ENCODE peak calls at places on chromosomes 3 and 15, in six cellular contexts. H is fibroblast of gingiva, P is kidney tubule cell, Y is left ventricle myocardium inferior, S is thyroid gland, X is brain microvascular endothelial cell. V is an unnamed sample.

GRCh38 chr15:31501074-31501473 is 174.4 kb downstream of the KLF13 start:
- DNase-seq in H (no peak), P (no peak), Y (no peak), S (no peak), X (no peak), V (no peak)

GRCh38 chr3:46585799-46586693 is 19.9 kb upstream of the LRRC2 start:
- DNase-seq in H (no peak), P (peak; percentile 62), Y (no peak), S (no peak), X (no peak), V (no peak)

GRCh38 chr3:5428607-5429516 is 241.4 kb downstream of the EDEM1 start:
- DNase-seq in H (no peak), P (peak; percentile 11), Y (no peak), S (no peak), X (no peak), V (peak; percentile 21)

GRCh38 chr3:135752851-135753250 is 212.7 kb upstream of the PPP2R3A start:
- DNase-seq in H (no peak), P (no peak), Y (no peak), S (no peak), X (no peak), V (peak; percentile 17)

GRCh38 chr3:71581981-71582611 is 1.4 kb downstream of the FOXP1 start:
- DNase-seq in H (peak; percentile 12), P (peak; percentile 73), Y (peak; percentile 62), S (peak; percentile 80), X (no peak), V (peak; percentile 48)

GRCh38 chr3:124847863-124848262 is 39.3 kb downstream of the ITGB5 start:
- DNase-seq in H (no peak), P (no peak), Y (no peak), S (no peak), X (no peak), V (no peak)

GRCh38 chr3:56783644-56784451 is 17.9 kb downstream of the ARHGEF3 start:
- DNase-seq in H (peak; percentile 57), P (peak; percentile 15), Y (no peak), S (no peak), X (peak; percentile 61), V (peak; percentile 97)

GRCh38 chr3:158771982-158772381 is 29.9 kb upstream of the MFSD1 start:
- DNase-seq in H (no peak), P (no peak), Y (no peak), S (no peak), X (no peak), V (peak; percentile 92)

GRCh38 chr15:55289011-55289572 is 521 bp downstream of the RAB27A start:
- DNase-seq in H (peak; percentile 52), P (peak; percentile 30), Y (peak; percentile 18), S (peak; percentile 29), X (no peak), V (peak; percentile 40)

GRCh38 chr3:44318929-44319328 is 19.6 kb upstream of the TCAIM start:
- DNase-seq in H (no peak), P (peak; percentile 5), Y (no peak), S (no peak), X (no peak), V (peak; percentile 22)

GRCh38 chr15:82305621-82306048 is 43.0 kb downstream of the SAXO2 start:
- DNase-seq in H (no peak), P (no peak), Y (no peak), S (no peak), X (no peak), V (no peak)

GRCh38 chr3:110815008-110815583 is 256.5 kb upstream of the NECTIN3 start:
- DNase-seq in H (peak; percentile 59), P (peak; percentile 87), Y (no peak), S (no peak), X (peak; percentile 74), V (peak; percentile 84)

GRCh38 chr3:11335056-11335608 is 62.9 kb downstream of the ATG7 start:
- DNase-seq in H (peak; percentile 65), P (peak; percentile 71), Y (no peak), S (no peak), X (peak; percentile 75), V (peak; percentile 86)

GRCh38 chr15:75653347-75653913 is 5.7 kb downstream of the SNX33 start:
- DNase-seq in H (no peak), P (no peak), Y (no peak), S (no peak), X (no peak), V (no peak)

V was measured in PC-3.